ENCODE peak calls at places on chromosomes 13 and 19, in five cellular contexts. F is osteoblast, A is GM06990, W is ascending aorta, X is suprapubic skin. H is an unnamed sample.

GRCh38 chr19:39148939-39149529 is 23.4 kb downstream of the PAK4 start:
- DNase-seq in X (no peak), W (no peak), A (no peak), F (no peak), H (no peak)

GRCh38 chr19:45352914-45353796 is 12.6 kb downstream of the KLC3 start:
- DNase-seq in A (no peak), F (peak; percentile 72), X (no peak), W (no peak), H (no peak)

GRCh38 chr19:10713317-10713716 is 4.6 kb upstream of the DNM2 start:
- DNase-seq in W (no peak), A (no peak), X (no peak), F (peak; percentile 26), H (no peak)

GRCh38 chr13:27425918-27426630 is 1.7 kb downstream of the GTF3A start:
- DNase-seq in X (peak; percentile 86), A (peak; percentile 63), W (peak; percentile 89), F (peak; percentile 92), H (peak; percentile 93)

GRCh38 chr13:52345048-52345447 is 60.9 kb downstream of the THSD1 start:
- DNase-seq in W (no peak), F (peak; percentile 68), X (no peak), A (no peak), H (no peak)

GRCh38 chr13:113403255-113404104 is 39.5 kb upstream of the GRTP1 start:
- DNase-seq in F (peak; percentile 56), X (no peak), A (no peak), W (peak; percentile 61), H (no peak)

GRCh38 chr13:27171830-27172494 is 351 bp upstream of the USP12 start:
- DNase-seq in W (peak; percentile 97), A (peak; percentile 96), X (peak; percentile 93), F (peak; percentile 100), H (peak; percentile 86)

GRCh38 chr19:56972291-56972914 is 131.9 kb upstream of the PEG3 start:
- DNase-seq in X (no peak), W (no peak), A (no peak), F (no peak), H (no peak)

GRCh38 chr19:1855040-1855827 is 7.0 kb upstream of the REXO1 start:
- DNase-seq in F (peak; percentile 98), A (peak; percentile 88), W (peak; percentile 92), X (peak; percentile 96), H (peak; percentile 98)

GRCh38 chr19:955803-956746 is 28.1 kb upstream of the WDR18 start:
- DNase-seq in A (no peak), F (no peak), X (peak; percentile 50), W (no peak), H (no peak)

GRCh38 chr19:31361728-31362127 is 12.5 kb upstream of the TSHZ3 start:
- DNase-seq in W (no peak), X (no peak), A (no peak), F (no peak), H (no peak)

GRCh38 chr19:41871573-41872383 is 5.3 kb upstream of the CD79A start:
- DNase-seq in X (no peak), A (peak; percentile 81), W (no peak), F (no peak), H (no peak)

GRCh38 chr19:53381376-53381775 is 13.6 kb upstream of the ZNF765 start:
- DNase-seq in F (no peak), A (no peak), X (no peak), W (no peak), H (no peak)

GRCh38 chr19:6232567-6232966 is 47.2 kb downstream of the MLLT1 start:
- DNase-seq in X (peak; percentile 66), A (no peak), F (peak; percentile 97), W (no peak), H (no peak)

GRCh38 chr13:114131581-114132418 is 623 bp downstream of the RASA3 start:
- DNase-seq in X (no peak), F (peak; percentile 95), A (peak; percentile 60), W (peak; percentile 69), H (no peak)

GRCh38 chr19:10520652-10521318 is 3.5 kb upstream of the S1PR5 start:
- DNase-seq in W (no peak), X (no peak), A (no peak), F (peak; percentile 81), H (peak; percentile 90)

GRCh38 chr13:30698023-30698422 is 37.3 kb upstream of the ALOX5AP start:
- DNase-seq in F (peak; percentile 58), A (no peak), W (peak; percentile 37), X (no peak), H (no peak)

GRCh38 chr19:1313695-1314613 is 28.3 kb downstream of the EFNA2 start:
- DNase-seq in W (no peak), A (peak; percentile 1), F (no peak), X (no peak), H (no peak)

GRCh38 chr19:3346677-3347353 is 19.6 kb upstream of the NFIC start:
- DNase-seq in A (no peak), F (peak; percentile 97), W (peak; percentile 91), X (peak; percentile 85), H (no peak)

GRCh38 chr13:24668955-24669354 is 11.3 kb upstream of the ATP12A start:
- DNase-seq in F (no peak), X (peak; percentile 54), W (no peak), A (no peak), H (peak; percentile 84)

GRCh38 chr13:30510091-30510490 is 44.4 kb upstream of the HMGB1 start:
- DNase-seq in F (no peak), X (no peak), A (no peak), W (no peak), H (no peak)

GRCh38 chr13:33185853-33186252 is 99.7 kb downstream of the STARD13 start:
- DNase-seq in A (no peak), F (peak; percentile 52), X (no peak), W (no peak), H (no peak)

GRCh38 chr19:51365211-51366049 is 758 bp downstream of the ETFB start:
- DNase-seq in W (peak; percentile 74), F (peak; percentile 76), A (no peak), X (no peak), H (no peak)

GRCh38 chr13:112942689-112943308 is 26.2 kb upstream of the MCF2L start:
- DNase-seq in A (peak; percentile 72), W (peak; percentile 97), X (peak; percentile 97), F (peak; percentile 99), H (peak; percentile 99)

GRCh38 chr19:15466851-15467733 is 2.7 kb upstream of the RASAL3 start:
- DNase-seq in A (peak; percentile 87), W (no peak), F (peak; percentile 81), X (no peak), H (no peak)

GRCh38 chr19:50356691-50357177 is 8.7 kb downstream of the NAPSA start:
- DNase-seq in A (no peak), F (no peak), W (no peak), X (no peak), H (no peak)

GRCh38 chr19:31538879-31539278 is 189.6 kb upstream of the TSHZ3 start:
- DNase-seq in X (no peak), W (no peak), F (no peak), A (no peak), H (no peak)

GRCh38 chr19:1825909-1826556 is 14.0 kb upstream of the ATP8B3 start:
- DNase-seq in W (peak; percentile 83), F (peak; percentile 100), X (no peak), A (peak; percentile 54), H (peak; percentile 41)

GRCh38 chr13:108302279-108302678 is 32.8 kb downstream of the TNFSF13B start:
- DNase-seq in F (no peak), A (no peak), X (no peak), W (no peak), H (no peak)

GRCh38 chr19:18427752-18428131 is 8.5 kb downstream of the SSBP4 start:
- DNase-seq in X (no peak), W (no peak), F (peak; percentile 51), A (no peak), H (no peak)

GRCh38 chr19:51002542-51003311 is 1.3 kb upstream of the KLK8 start:
- DNase-seq in A (peak; percentile 40), X (peak; percentile 81), W (no peak), F (peak; percentile 62), H (no peak)

GRCh38 chr19:55464039-55464668 is 397 bp downstream of the C19orf85 start:
- DNase-seq in F (no peak), W (no peak), X (no peak), A (no peak), H (no peak)

DNA sequence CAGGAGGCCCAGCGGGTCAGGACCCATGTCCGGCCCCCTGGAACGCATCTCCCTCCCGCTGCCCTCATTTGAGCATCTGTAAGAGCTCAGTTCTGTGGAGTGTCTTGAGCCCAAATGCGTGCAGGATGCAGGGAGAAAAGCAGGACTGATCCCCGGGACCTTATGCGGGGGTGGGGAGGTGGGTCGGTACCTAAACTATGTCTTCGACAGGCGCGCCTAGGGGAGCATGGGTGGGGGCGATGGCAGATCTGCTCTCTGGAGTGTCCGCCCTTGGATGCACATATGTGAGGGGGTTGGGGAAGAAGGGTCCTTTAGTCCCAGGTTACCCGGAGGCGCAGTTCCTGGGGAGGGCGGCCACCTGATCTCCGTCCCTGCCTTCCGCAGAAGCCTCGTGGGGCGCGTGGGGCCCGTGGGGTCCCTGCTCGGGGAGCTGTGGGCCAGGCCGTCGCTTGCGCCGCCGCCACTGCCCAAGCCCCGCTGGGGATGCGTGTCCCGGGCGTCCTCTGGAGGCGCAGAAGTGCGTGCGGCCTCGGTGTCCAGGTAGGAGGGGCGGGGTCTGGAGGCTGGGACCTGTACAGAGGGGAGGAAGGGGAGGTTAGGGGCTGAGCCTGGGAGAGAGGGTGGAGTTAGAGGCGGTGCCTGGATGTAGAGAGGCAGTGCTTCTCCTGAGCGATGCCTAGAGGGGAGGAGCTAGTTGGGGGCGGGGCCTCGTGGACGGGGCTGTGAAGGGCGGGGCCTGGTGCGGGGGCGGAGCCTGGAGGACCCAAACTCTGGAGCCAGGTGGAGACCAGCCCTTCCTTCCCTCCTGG is 2.8 kb downstream of the CILP2 start:
- DNase-seq in A (peak; percentile 75), F (peak; percentile 97), W (no peak), X (no peak), H (no peak)
- H3K4me3 ChIP-seq in A (peak overlapping the region; percentile 32), F (no peak overlapping the region), W (peak overlapping the region; percentile 9), X (peak overlapping the region; percentile 39), H (no peak overlapping the region)

GRCh38 chr13:45269204-45269603 is 68.4 kb upstream of the KCTD4 start:
- DNase-seq in W (no peak), X (no peak), F (peak; percentile 23), A (no peak), H (no peak)
- H3K4me3 ChIP-seq in W (no peak overlapping the region), X (no peak overlapping the region), F (no peak overlapping the region), A (no peak overlapping the region), H (no peak overlapping the region)

GRCh38 chr13:40271931-40272775 is 394.3 kb downstream of the FOXO1 start:
- DNase-seq in W (peak; percentile 94), X (peak; percentile 87), F (peak; percentile 69), A (no peak), H (peak; percentile 90)
- H3K4me3 ChIP-seq in W (no peak overlapping the region), X (no peak overlapping the region), F (peak overlapping the region; percentile 31), A (no peak overlapping the region), H (no peak overlapping the region)

DNA sequence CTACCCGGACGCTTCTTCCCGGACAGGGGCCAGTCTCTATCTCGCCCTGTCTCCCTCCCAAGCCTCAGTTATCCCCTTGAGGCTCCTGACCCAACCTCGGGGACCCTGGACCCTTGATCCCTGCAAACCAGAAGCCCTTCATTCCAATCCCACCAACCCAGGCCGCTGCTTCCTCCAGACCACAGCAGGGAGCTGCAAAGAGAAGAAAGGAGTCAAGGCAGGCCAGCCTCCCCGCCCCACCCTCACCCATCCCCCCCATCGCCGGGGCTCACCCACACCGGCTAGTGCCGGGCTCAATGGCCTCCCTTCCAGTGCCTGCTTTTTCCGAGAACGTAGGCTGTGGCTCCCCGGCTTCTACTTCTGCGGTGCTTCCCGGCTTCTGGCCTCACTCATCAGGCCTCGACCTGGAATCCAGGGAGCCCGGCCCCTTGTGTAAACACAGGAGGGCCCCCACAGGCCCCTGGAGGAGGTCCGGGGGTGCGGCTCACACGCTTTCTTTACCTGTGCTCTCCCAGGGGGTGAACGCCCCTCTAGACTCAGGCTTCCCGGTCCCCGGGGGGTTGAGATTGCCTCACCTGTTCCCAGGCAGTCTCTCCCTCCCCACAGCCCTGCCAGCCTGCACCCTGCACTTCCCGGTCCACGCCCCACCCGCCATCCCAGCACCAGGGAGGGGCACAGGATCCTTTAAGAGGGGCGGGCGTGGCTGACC is at the start of gene FAM83E:
- DNase-seq in A (no peak), X (peak; percentile 72), W (no peak), F (peak; percentile 92), H (no peak)
- H3K4me3 ChIP-seq in A (no peak within 1 kb of the TSS), X (peak within 1 kb of the TSS; percentile 21), W (no peak within 1 kb of the TSS), F (no peak within 1 kb of the TSS), H (no peak within 1 kb of the TSS)

H was measured in lower leg skin.